ENCODE peak calls at places on chromosome 6, in four cellular contexts. U is progenitor cell of endocrine pancreas, B is T1000, M is T-cell. I is an unnamed sample.

GRCh38 chr6:149867876-149868640 is 3.9 kb upstream of the LRP11 start:
- DNase-seq in U (peak), B (no peak), M (no peak), I (no peak)

GRCh38 chr6:155050311-155050710 is 55.2 kb downstream of the TIAM2 start:
- DNase-seq in U (no peak), B (no peak), M (no peak), I (no peak)

GRCh38 chr6:51962355-51962754 is 125.1 kb downstream of the PKHD1 start:
- DNase-seq in U (no peak), B (no peak), M (no peak), I (no peak)

GRCh38 chr6:1679691-1680068 is 70.0 kb downstream of the FOXC1 start:
- DNase-seq in U (no peak), B (no peak), M (no peak), I (no peak)

GRCh38 chr6:84258866-84259265 is 31.4 kb upstream of the CEP162 start:
- DNase-seq in U (no peak), B (no peak), M (no peak), I (no peak)

GRCh38 chr6:149445095-149445466 is 39.7 kb downstream of the ZC3H12D start:
- DNase-seq in U (no peak), B (no peak), M (no peak), I (no peak)

GRCh38 chr6:6320901-6321300 is 439 bp upstream of the F13A1 start:
- DNase-seq in U (no peak), B (no peak), M (no peak), I (no peak)

GRCh38 chr6:15621203-15622044 is 41.4 kb downstream of the DTNBP1 start:
- DNase-seq in U (no peak), B (no peak), M (no peak), I (no peak)

GRCh38 chr6:162942860-162943259 is 215.1 kb downstream of the PACRG start:
- DNase-seq in U (no peak), B (peak), M (no peak), I (peak)

GRCh38 chr6:122376246-122376645 is 23.2 kb upstream of the HSF2 start:
- DNase-seq in U (no peak), B (no peak), M (no peak), I (no peak)

GRCh38 chr6:100300221-100300736 is 164.4 kb downstream of the SIM1 start:
- DNase-seq in U (no peak), B (peak), M (no peak), I (no peak)

GRCh38 chr6:56364482-56365313 is 117.3 kb upstream of the COL21A1 start:
- DNase-seq in U (no peak), B (peak), M (no peak), I (no peak)

GRCh38 chr6:13355969-13356368 is 27.6 kb upstream of the TBC1D7 start:
- DNase-seq in U (no peak), B (no peak), M (no peak), I (no peak)

GRCh38 chr6:21522773-21523490 is 70.6 kb upstream of the SOX4 start:
- DNase-seq in U (no peak), B (no peak), M (no peak), I (no peak)

GRCh38 chr6:138086573-138087196 is 20.5 kb downstream of the PERP start:
- DNase-seq in U (peak), B (peak), M (no peak), I (peak)

GRCh38 chr6:131290955-131291354 is 155.7 kb downstream of the AKAP7 start:
- DNase-seq in U (no peak), B (no peak), M (no peak), I (no peak)